ENCODE peak calls at places on chromosomes 16 and 17, in eight cellular contexts. K, E, H, Y, O, D, L and P are unnamed samples. For H3K4me1, the result is how much of the 10 kb centered on the place peaks cover.

GRCh38 chr17:69723741-69724140 is 309.2 kb downstream of the MAP2K6 start:
- DNase-seq in E (no peak), L (no peak), D (no peak), K (no peak), O (no peak), H (no peak), Y (no peak), P (no peak)

GRCh38 chr16:50861451-50861850 is 119.6 kb downstream of the CYLD start:
- DNase-seq in K (no peak), Y (no peak), O (no peak), L (no peak), E (no peak), H (no peak), D (no peak), P (no peak)

GRCh38 chr16:82761858-82762257 is 135.1 kb downstream of the CDH13 start:
- DNase-seq in D (no peak), E (no peak), K (no peak), L (no peak), Y (no peak), H (no peak), O (no peak), P (no peak)

GRCh38 chr16:50547340-50547865 is 793 bp upstream of the NKD1 start:
- DNase-seq in D (peak), H (peak), O (no peak), Y (peak), L (peak), K (peak), E (peak), P (peak)

GRCh38 chr16:65111306-65111705 is 10.6 kb downstream of the CDH11 start:
- DNase-seq in H (no peak), O (no peak), K (peak), Y (no peak), D (no peak), L (no peak), E (no peak), P (no peak)

GRCh38 chr17:77018504-77018903 is 122.3 kb upstream of the SEC14L1 start:
- DNase-seq in Y (no peak), K (no peak), E (no peak), L (no peak), D (no peak), O (no peak), H (no peak), P (no peak)

GRCh38 chr16:77871932-77872331 is 83.6 kb downstream of the VAT1L start:
- DNase-seq in O (no peak), Y (no peak), K (no peak), H (no peak), D (no peak), E (no peak), L (no peak), P (no peak)

GRCh38 chr17:37742762-37743611 is 1.9 kb downstream of the HNF1B start:
- DNase-seq in O (no peak), K (peak), H (peak), L (no peak), D (peak), Y (peak), E (no peak), P (no peak)

GRCh38 chr17:46984892-46985291 is 5.8 kb upstream of the RPRML start:
- DNase-seq in L (no peak), O (no peak), Y (no peak), K (peak), D (peak), H (peak), E (no peak), P (no peak)

GRCh38 chr16:30526137-30526822 is at the start of gene ZNF768:
- DNase-seq in O (no peak), Y (no peak), E (peak), K (peak), L (no peak), D (peak), H (peak), P (peak)

GRCh38 chr16:56480776-56481467 is 29.6 kb downstream of the OGFOD1 start:
- DNase-seq in H (no peak), L (no peak), K (no peak), O (no peak), D (no peak), E (no peak), Y (no peak), P (no peak)

GRCh38 chr17:39114744-39115534 is 36.5 kb downstream of the PLXDC1 start:
- DNase-seq in D (no peak), L (no peak), Y (no peak), H (no peak), O (no peak), E (no peak), K (no peak), P (no peak)

GRCh38 chr16:56970934-56971767 is 9.4 kb downstream of the CETP start:
- DNase-seq in K (no peak), O (no peak), H (peak), D (no peak), Y (no peak), L (no peak), E (no peak), P (no peak)

GRCh38 chr17:63835167-63835720 is 7.2 kb downstream of the SMARCD2 start:
- DNase-seq in Y (no peak), D (no peak), E (no peak), K (no peak), O (no peak), H (no peak), L (no peak), P (no peak)

GRCh38 chr16:85225721-85226120 is 113.4 kb upstream of the CIBAR2 start:
- DNase-seq in H (no peak), D (no peak), L (no peak), Y (no peak), K (no peak), E (no peak), O (no peak), P (no peak)

GRCh38 chr16:53541326-53541725 is 38.3 kb upstream of the AKTIP start:
- DNase-seq in D (no peak), L (no peak), E (no peak), O (no peak), Y (no peak), H (no peak), K (no peak), P (no peak)

GRCh38 chr17:61208301-61209098 is 191.1 kb upstream of the TBX2 start:
- DNase-seq in K (no peak), D (peak), Y (no peak), E (no peak), O (no peak), H (no peak), L (no peak), P (no peak)

GRCh38 chr17:75634376-75634740 is 1.1 kb downstream of the SMIM5 start:
- DNase-seq in Y (no peak), L (no peak), D (no peak), H (no peak), O (no peak), K (no peak), E (peak), P (no peak)

GRCh38 chr16:2086136-2086742 is 38.5 kb downstream of the TSC2 start:
- DNase-seq in D (no peak), L (no peak), O (no peak), Y (peak), K (no peak), E (no peak), H (no peak), P (no peak)

GRCh38 chr16:16108759-16109158 is 114.5 kb downstream of the ABCC6 start:
- DNase-seq in O (no peak), H (no peak), K (no peak), D (no peak), Y (no peak), E (no peak), L (no peak), P (no peak)

GRCh38 chr16:15874745-15875314 is 13.6 kb downstream of the CEP20 start:
- DNase-seq in K (peak), E (peak), H (peak), D (peak), Y (peak), L (peak), O (peak), P (peak)

GRCh38 chr16:75257886-75258806 is 6.7 kb upstream of the BCAR1 start:
- DNase-seq in D (no peak), E (no peak), L (no peak), K (no peak), H (no peak), O (no peak), Y (no peak), P (no peak)
- H3K4me1 ChIP-seq in D (half or more), E (half or more), L (half or more), K (under half), H (under half), O (under half), Y (under half), P (under half)

DNA sequence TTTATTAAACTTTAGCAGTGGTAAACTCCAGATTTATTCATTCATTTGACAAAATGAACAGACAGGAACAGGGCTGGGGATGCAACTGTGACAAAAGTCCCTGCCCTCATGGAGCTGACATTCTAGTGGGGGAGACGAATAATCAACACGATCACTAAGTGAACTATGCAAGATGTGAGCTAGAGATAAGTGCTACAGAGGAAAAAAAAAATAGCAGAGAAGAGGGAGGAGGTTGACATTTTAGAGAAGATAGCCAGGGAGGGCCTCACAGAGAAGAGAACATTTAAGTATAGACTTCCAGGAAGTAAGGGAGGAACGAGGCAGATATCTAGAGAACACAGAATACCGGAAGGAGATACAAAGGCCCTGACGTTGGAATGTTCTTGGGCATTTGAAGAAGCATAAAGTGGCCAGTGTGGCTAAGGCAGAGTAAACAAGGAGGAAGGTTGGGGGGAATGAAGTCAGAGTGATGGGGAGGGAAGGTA is 17.9 kb upstream of the AP1G1 start:
- DNase-seq in E (no peak), D (no peak), O (no peak), Y (no peak), L (no peak), H (no peak), K (no peak), P (no peak)
- H3K27ac ChIP-seq in E (no peak), D (no peak), O (no peak), Y (no peak), L (no peak), H (no peak), K (no peak), P (no peak)

DNA sequence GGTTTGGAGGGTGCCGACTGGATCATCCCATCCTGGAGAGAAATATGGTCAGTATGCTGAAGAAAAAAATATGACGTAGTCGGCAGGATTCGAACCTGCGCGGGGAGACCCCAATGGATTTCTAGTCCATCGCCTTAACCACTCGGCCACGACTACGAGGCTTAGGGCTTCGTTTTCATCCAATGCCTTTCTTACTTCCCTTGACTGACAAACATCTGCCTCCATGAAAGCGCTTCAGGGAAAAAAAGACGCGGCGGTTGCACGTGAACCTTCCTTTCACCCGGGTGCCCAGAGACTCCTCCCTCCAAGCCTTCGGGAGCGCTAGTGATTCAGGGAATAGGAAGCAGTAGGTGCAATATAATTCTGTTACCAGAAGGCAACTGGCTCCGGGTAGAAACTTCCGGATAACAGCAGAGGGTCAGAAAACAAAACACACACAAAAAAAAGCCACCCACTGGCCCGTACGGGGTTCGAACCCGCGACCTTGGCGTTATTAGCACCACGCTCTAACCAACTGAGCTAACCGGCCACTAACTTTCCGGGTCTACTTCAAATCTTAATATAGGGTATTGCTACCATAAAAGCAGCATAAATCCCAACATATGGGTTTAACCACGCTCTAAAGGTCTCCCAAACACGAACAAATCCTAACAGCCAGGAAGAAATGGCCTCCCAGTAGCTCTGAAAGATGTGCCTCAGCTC is 16.3 kb upstream of the AURKB start:
- DNase-seq in D (peak), K (peak), Y (peak), E (peak), H (peak), L (peak), O (peak), P (peak)
- TF ChIP-seq POLR2A in D (peak), K (peak), Y (peak), E (no peak), H (no peak), L (no peak), O (no peak), P (no peak)

GRCh38 chr17:9843152-9844010 is 17.7 kb downstream of the GLP2R start:
- DNase-seq in O (no peak), E (no peak), Y (no peak), L (no peak), K (no peak), H (no peak), D (no peak), P (no peak)

GRCh38 chr17:9844153-9844552 is 18.4 kb downstream of the GLP2R start:
- DNase-seq in D (no peak), H (no peak), K (no peak), E (no peak), L (no peak), Y (no peak), O (no peak), P (no peak)

GRCh38 chr17:9842057-9842758 is 16.5 kb downstream of the GLP2R start:
- DNase-seq in Y (peak), O (peak), D (peak), K (peak), E (peak), H (peak), L (no peak), P (peak)

GRCh38 chr17:9837551-9838471 is 12.1 kb downstream of the GLP2R start:
- DNase-seq in Y (no peak), O (peak), H (peak), D (peak), K (peak), E (peak), L (peak), P (peak)

DNA sequence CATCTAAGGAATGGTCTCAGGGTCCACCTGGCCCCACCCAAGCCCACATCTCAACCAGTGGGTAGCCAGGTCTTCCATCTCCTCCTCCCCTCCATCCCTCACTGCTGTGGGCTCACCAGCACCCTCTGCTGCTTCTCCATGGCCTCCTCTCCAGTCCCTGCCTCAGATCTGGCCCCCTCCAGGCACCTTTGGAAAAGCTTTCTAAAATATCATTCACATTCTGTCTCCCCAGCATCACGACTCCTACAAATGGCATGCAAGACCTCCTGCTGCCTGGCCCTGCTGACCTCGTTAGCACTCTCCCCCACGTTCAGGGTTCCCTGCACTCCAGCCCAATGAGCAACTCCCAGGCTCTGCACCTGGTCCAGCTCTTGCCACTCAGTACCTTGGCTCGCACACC is 13.7 kb downstream of the GLP2R start:
- DNase-seq in O (no peak), D (no peak), E (no peak), Y (no peak), L (no peak), H (peak), K (no peak), P (no peak)
- H3K4me1 ChIP-seq in O (under half), D (under half), E (under half), Y (under half), L (under half), H (under half), K (under half), P (under half)

GRCh38 chr16:75378616-75379015 is 54.7 kb downstream of the CFDP1 start:
- DNase-seq in O (no peak), Y (no peak), H (no peak), L (no peak), E (no peak), D (no peak), K (no peak), P (no peak)

GRCh38 chr16:75380870-75381269 is 52.4 kb downstream of the CFDP1 start:
- DNase-seq in D (no peak), L (no peak), Y (no peak), E (no peak), K (no peak), H (no peak), O (no peak), P (peak)

GRCh38 chr16:75379911-75380847 is 53.1 kb downstream of the CFDP1 start:
- DNase-seq in E (no peak), D (peak), O (peak), K (peak), Y (no peak), H (peak), L (no peak), P (no peak)

GRCh38 chr16:75377971-75378386 is 55.3 kb downstream of the CFDP1 start:
- DNase-seq in O (no peak), H (no peak), K (no peak), E (no peak), Y (peak), D (peak), L (no peak), P (peak)

GRCh38 chr16:75379339-75379738 is 54.0 kb downstream of the CFDP1 start:
- DNase-seq in H (no peak), L (no peak), O (no peak), D (no peak), E (no peak), K (no peak), Y (no peak), P (no peak)
- H3K27ac ChIP-seq in H (no peak), L (no peak), O (no peak), D (no peak), E (no peak), K (no peak), Y (no peak), P (no peak)

GRCh38 chr16:81588326-81589081 is 143.9 kb downstream of the CMIP start:
- DNase-seq in Y (no peak), K (no peak), O (no peak), D (no peak), H (no peak), L (no peak), E (no peak), P (no peak)
- TF ChIP-seq POLR2A in Y (no peak), K (no peak), O (no peak), D (no peak), H (no peak), L (no peak), E (no peak), P (no peak)

DNA sequence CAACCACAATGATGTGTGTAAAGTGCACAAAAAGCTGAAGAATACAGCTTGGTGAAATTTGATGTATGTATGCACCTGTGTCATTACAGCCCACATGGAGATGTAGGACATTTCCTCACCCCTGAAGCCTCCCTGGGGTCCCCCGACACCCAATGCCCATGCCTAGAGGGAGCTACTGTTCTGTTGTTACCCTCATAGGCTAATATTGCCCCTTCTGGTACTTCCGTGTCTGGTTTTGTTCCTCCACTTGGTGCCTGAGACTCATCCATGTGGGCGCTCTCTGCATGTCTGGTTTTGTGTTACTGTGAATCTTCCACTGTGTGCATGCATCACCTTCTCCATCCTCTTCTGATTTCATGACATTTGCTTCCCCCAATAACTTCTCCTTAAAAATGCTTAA is 18.6 kb downstream of the TNFRSF13B start:
- DNase-seq in Y (no peak), D (no peak), K (no peak), L (no peak), O (no peak), E (no peak), H (peak), P (no peak)
- H3K4me1 ChIP-seq in Y (under half), D (under half), K (under half), L (under half), O (under half), E (under half), H (under half), P (under half)

GRCh38 chr17:74429604-74430384 is 2.1 kb upstream of the GPRC5C start:
- DNase-seq in Y (peak), D (peak), E (peak), K (peak), L (peak), O (no peak), H (peak), P (no peak)

GRCh38 chr17:74431568-74432483 is at the start of gene GPRC5C:
- DNase-seq in H (peak), K (peak), L (peak), Y (peak), O (peak), D (peak), E (peak), P (peak)

GRCh38 chr17:74430706-74431567 is 951 bp upstream of the GPRC5C start:
- DNase-seq in L (peak), H (peak), E (peak), K (peak), D (peak), O (peak), Y (peak), P (peak)

GRCh38 chr17:74432484-74433391 is 850 bp downstream of the GPRC5C start:
- DNase-seq in L (no peak), D (no peak), E (peak), Y (no peak), H (no peak), K (no peak), O (no peak), P (no peak)

GRCh38 chr17:74430385-74430705 is 1.5 kb upstream of the GPRC5C start:
- DNase-seq in E (peak), L (no peak), O (no peak), H (no peak), D (no peak), Y (no peak), K (no peak), P (peak)
- H3K27ac ChIP-seq in E (peak), L (peak), O (peak), H (peak), D (peak), Y (peak), K (peak), P (peak)